ENCODE peak calls at places on chromosome 14, in ten cellular contexts. E is stomach, G is uterus, X is ovary, I is HCT116, A is IMR-90, V is adrenal gland, J is A549, Q is esophagus squamous epithelium, O is heart left ventricle. P is an unnamed sample. For H3K9me3, the result is how much of the 10 kb centered on the place peaks cover.

GRCh38 chr14:50335989-50336391 is 23.9 kb downstream of the DMAC2L start:
- DNase-seq in E (no peak), G (peak), X (peak), I (no peak), A (peak), V (no peak), J (no peak), Q (no peak), O (peak), P (no peak)

GRCh38 chr14:99247772-99248171 is 24.2 kb downstream of the BCL11B start:
- DNase-seq in E (no peak), G (no peak), X (no peak), I (no peak), A (no peak), V (no peak), J (no peak), Q (no peak), O (no peak), P (no peak)

GRCh38 chr14:33315721-33316120 is 377.0 kb downstream of the NPAS3 start:
- DNase-seq in E (no peak), G (no peak), X (no peak), I (no peak), A (no peak), V (peak), J (no peak), Q (no peak), O (no peak), P (no peak)

GRCh38 chr14:26808407-26808806 is 210.6 kb upstream of the NOVA1 start:
- DNase-seq in E (no peak), G (no peak), X (no peak), I (no peak), A (no peak), V (no peak), J (no peak), Q (no peak), O (no peak), P (no peak)

GRCh38 chr14:92040431-92041040 is 677 bp upstream of the TRIP11 start:
- DNase-seq in E (peak), G (no peak), X (no peak), I (peak), A (peak), V (no peak), J (peak), Q (no peak), O (no peak), P (peak)

GRCh38 chr14:93042968-93043940 is 72.5 kb downstream of the ITPK1 start:
- DNase-seq in E (peak), G (no peak), X (no peak), I (peak), A (peak), V (peak), J (peak), Q (no peak), O (peak), P (peak)

GRCh38 chr14:101040538-101041442 is 137.3 kb upstream of the RTL1 start:
- DNase-seq in E (no peak), G (no peak), X (no peak), I (no peak), A (no peak), V (no peak), J (no peak), Q (no peak), O (peak), P (peak)

GRCh38 chr14:78902010-78902623 is 731.9 kb downstream of the NRXN3 start:
- DNase-seq in E (peak), G (no peak), X (no peak), I (no peak), A (peak), V (peak), J (no peak), Q (no peak), O (no peak), P (peak)

GRCh38 chr14:103535081-103535890 is 6.3 kb downstream of the TRMT61A start:
- DNase-seq in E (no peak), G (peak), X (no peak), I (no peak), A (no peak), V (no peak), J (no peak), Q (no peak), O (peak), P (no peak)

GRCh38 chr14:101006008-101006407 is 102.5 kb upstream of the RTL1 start:
- DNase-seq in E (no peak), G (peak), X (peak), I (no peak), A (no peak), V (no peak), J (no peak), Q (no peak), O (peak), P (no peak)

GRCh38 chr14:45144658-45145057 is 8.9 kb downstream of the FANCM start:
- DNase-seq in E (no peak), G (no peak), X (no peak), I (no peak), A (no peak), V (no peak), J (no peak), Q (no peak), O (no peak), P (no peak)

GRCh38 chr14:23122086-23122485 is 3.0 kb upstream of the CEBPE start:
- DNase-seq in E (no peak), G (no peak), X (no peak), I (no peak), A (no peak), V (no peak), J (no peak), Q (no peak), O (no peak), P (no peak)

GRCh38 chr14:96083667-96084320 is 44.6 kb downstream of the C14orf132 start:
- DNase-seq in E (peak), G (no peak), X (no peak), I (no peak), A (no peak), V (no peak), J (no peak), Q (no peak), O (no peak), P (peak)

GRCh38 chr14:96792581-96792980 is 4.6 kb upstream of the VRK1 start:
- DNase-seq in E (no peak), G (no peak), X (no peak), I (no peak), A (no peak), V (no peak), J (no peak), Q (no peak), O (no peak), P (no peak)

GRCh38 chr14:54040851-54041250 is 84.2 kb upstream of the BMP4 start:
- DNase-seq in E (no peak), G (no peak), X (no peak), I (no peak), A (peak), V (no peak), J (no peak), Q (no peak), O (no peak), P (no peak)

GRCh38 chr14:32762886-32763285 is 175.8 kb upstream of the NPAS3 start:
- DNase-seq in E (no peak), G (no peak), X (no peak), I (no peak), A (peak), V (no peak), J (no peak), Q (no peak), O (no peak), P (no peak)

GRCh38 chr14:57480044-57480443 is 13.6 kb downstream of the CCDC198 start:
- DNase-seq in E (no peak), G (no peak), X (no peak), I (no peak), A (no peak), V (peak), J (no peak), Q (no peak), O (no peak), P (no peak)

GRCh38 chr14:92914087-92914656 is 8.8 kb upstream of the CHGA start:
- DNase-seq in E (no peak), G (no peak), X (no peak), I (no peak), A (peak), V (peak), J (no peak), Q (no peak), O (no peak), P (no peak)

GRCh38 chr14:77205566-77205965 is 24.0 kb downstream of the TMEM63C start:
- DNase-seq in E (no peak), G (no peak), X (no peak), I (no peak), A (no peak), V (no peak), J (no peak), Q (no peak), O (peak), P (no peak)

GRCh38 chr14:57692671-57693070 is 173.2 kb downstream of the SLC35F4 start:
- DNase-seq in E (no peak), G (no peak), X (no peak), I (peak), A (peak), V (no peak), J (peak), Q (no peak), O (no peak), P (no peak)

GRCh38 chr14:80188571-80188970 is 22.7 kb downstream of the DIO2 start:
- DNase-seq in E (no peak), G (no peak), X (no peak), I (no peak), A (no peak), V (no peak), J (no peak), Q (no peak), O (no peak), P (no peak)

GRCh38 chr14:85564841-85565527 is 35.0 kb downstream of the FLRT2 start:
- DNase-seq in E (no peak), G (no peak), X (no peak), I (no peak), A (peak), V (no peak), J (no peak), Q (no peak), O (no peak), P (no peak)

GRCh38 chr14:61080591-61081010 is 99.6 kb downstream of the SLC38A6 start:
- DNase-seq in E (no peak), G (no peak), X (no peak), I (no peak), A (peak), V (no peak), J (no peak), Q (no peak), O (no peak), P (no peak)

GRCh38 chr14:70602254-70602653 is 1.8 kb upstream of the MED6 start:
- DNase-seq in E (no peak), G (no peak), X (no peak), I (no peak), A (no peak), V (no peak), J (no peak), Q (no peak), O (no peak), P (no peak)

GRCh38 chr14:59358105-59358504 is 107.1 kb downstream of the GPR135 start:
- DNase-seq in E (no peak), G (no peak), X (no peak), I (peak), A (peak), V (peak), J (peak), Q (no peak), O (peak), P (no peak)

GRCh38 chr14:35197015-35197414 is 74.7 kb downstream of the PRORP start:
- DNase-seq in E (no peak), G (no peak), X (no peak), I (peak), A (peak), V (no peak), J (no peak), Q (no peak), O (no peak), P (no peak)

GRCh38 chr14:85444685-85445084 is 85.3 kb upstream of the FLRT2 start:
- DNase-seq in E (no peak), G (no peak), X (no peak), I (no peak), A (peak), V (no peak), J (no peak), Q (no peak), O (no peak), P (no peak)

GRCh38 chr14:71600309-71600708 is 331.9 kb upstream of the RGS6 start:
- DNase-seq in E (no peak), G (no peak), X (no peak), I (no peak), A (no peak), V (no peak), J (no peak), Q (no peak), O (no peak), P (no peak)

GRCh38 chr14:52868911-52869611 is 77.7 kb upstream of the GNPNAT1 start:
- DNase-seq in E (no peak), G (no peak), X (no peak), I (no peak), A (no peak), V (no peak), J (no peak), Q (no peak), O (no peak), P (no peak)

GRCh38 chr14:97602438-97603117 is 805.4 kb downstream of the VRK1 start:
- DNase-seq in E (no peak), G (no peak), X (no peak), I (no peak), A (no peak), V (no peak), J (no peak), Q (no peak), O (peak), P (no peak)

GRCh38 chr14:66379116-66379515 is 107.1 kb upstream of the CCDC196 start:
- DNase-seq in E (peak), G (no peak), X (no peak), I (no peak), A (no peak), V (peak), J (no peak), Q (no peak), O (peak), P (peak)

GRCh38 chr14:92686763-92687427 is 61.5 kb downstream of the LGMN start:
- DNase-seq in E (peak), G (peak), X (peak), I (peak), A (peak), V (peak), J (peak), Q (no peak), O (peak), P (peak)

GRCh38 chr14:103336191-103336590 is 2.2 kb downstream of the EIF5 start:
- DNase-seq in E (no peak), G (no peak), X (no peak), I (no peak), A (no peak), V (no peak), J (no peak), Q (no peak), O (no peak), P (no peak)

GRCh38 chr14:50612795-50613194 is 52.9 kb downstream of the ATL1 start:
- DNase-seq in E (no peak), G (no peak), X (no peak), I (no peak), A (no peak), V (no peak), J (no peak), Q (no peak), O (no peak), P (no peak)

GRCh38 chr14:36684946-36685345 is 23.3 kb downstream of the PAX9 start:
- DNase-seq in E (no peak), G (no peak), X (no peak), I (no peak), A (no peak), V (no peak), J (no peak), Q (no peak), O (no peak), P (no peak)

DNA sequence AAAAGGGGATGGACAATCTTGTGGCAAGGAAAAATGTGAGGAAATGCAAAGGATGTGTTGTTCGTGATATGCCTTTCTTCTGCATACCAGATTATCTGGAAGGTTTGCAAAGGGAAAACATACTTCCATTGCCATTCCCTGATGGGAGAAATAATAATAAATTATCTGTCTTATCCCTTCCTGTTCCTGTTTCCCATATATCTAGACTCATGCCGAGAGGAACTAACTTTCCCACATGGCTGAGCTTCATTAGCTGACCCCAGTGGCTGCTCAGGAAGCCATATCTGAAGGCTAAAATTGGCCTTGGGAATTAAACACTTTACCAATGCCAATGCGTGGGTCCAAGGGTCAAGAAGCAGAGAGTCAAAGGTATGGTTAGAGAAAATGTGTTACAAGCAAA is 439.8 kb downstream of the MDGA2 start:
- DNase-seq in E (no peak), G (no peak), X (no peak), I (no peak), A (no peak), V (no peak), J (no peak), Q (no peak), O (no peak), P (no peak)
- TF ChIP-seq POLR2A in E (no peak), G (no peak), X (no peak), I (no peak), A (no peak), V (no peak), J (no peak), Q (no peak), O (no peak), P (no peak)

DNA sequence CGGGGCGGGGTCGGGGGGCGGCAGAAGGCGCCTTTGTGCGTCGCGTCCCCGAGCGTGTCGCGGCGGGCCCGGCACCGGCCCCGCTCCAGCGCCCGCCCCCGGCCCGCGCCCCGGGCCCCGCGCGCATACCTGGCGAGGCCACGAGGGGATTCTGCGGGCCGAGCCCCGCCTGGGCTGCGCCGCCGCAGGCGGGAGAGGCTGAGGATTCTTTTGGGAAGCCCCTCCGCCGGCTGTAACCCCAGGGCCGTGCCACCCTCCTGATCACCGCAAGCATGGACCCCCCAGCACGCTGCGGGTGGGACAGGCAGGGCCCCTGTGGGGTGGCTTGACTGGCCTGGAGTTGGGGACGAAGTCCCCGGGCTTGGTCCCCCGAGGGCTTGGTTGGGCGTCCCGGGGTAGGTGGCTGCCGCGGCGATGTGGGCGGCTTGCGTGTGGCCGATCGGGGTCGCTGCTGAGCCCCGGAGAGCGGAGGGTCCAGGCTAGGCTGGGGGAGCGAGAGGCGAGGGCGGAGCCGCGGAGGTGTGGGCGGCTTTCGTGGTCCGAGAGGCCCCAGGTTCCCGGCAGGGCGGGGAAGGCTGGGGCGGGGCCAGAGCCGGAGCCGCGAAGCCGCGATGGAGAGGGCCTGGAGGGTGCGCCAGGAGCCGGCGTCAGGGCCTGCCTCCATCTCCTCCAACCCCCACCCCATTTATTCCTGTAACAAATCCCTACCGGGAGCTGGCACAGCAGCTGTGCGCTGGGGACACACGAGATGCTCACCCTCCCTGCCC is 28.4 kb upstream of the GPR132 start:
- DNase-seq in E (peak), G (peak), X (peak), I (peak), A (peak), V (peak), J (peak), Q (no peak), O (peak), P (peak)
- TF ChIP-seq CTCF in E (no peak), G (peak), X (peak), I (no peak), A (peak), V (peak), J (peak), Q (no peak), O (peak), P (peak)

DNA sequence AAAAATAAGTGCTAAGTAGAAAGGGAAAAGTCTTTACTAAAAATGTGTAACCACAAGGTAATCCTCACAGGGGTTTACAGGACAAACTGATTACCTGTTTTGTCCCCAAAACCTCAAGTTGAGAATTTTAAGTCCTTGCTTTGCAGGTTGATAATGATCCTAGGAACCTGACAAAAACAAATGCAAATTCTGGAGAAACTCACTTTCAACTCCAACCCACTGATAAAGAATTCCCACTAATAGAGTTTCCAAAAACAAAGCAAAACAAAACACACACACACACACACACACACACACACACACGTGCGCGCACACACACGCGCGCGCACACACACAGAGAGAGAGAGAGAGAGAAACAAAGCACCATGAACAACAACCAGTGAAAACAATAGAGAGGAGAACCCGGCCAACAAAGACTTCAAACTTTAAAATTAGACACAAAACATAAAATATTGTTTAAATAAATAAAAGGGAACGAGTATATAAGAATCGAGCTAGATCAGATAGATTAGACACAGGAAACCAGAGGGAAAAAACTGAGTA is 187.0 kb upstream of the FOXN3 start:
- DNase-seq in E (no peak), G (no peak), X (no peak), I (no peak), A (no peak), V (no peak), J (no peak), Q (no peak), O (no peak), P (no peak)
- H3K9me3 ChIP-seq in E (under half), G (under half), X (under half), I (under half), A (under half), V (under half), J (under half), Q (under half), O (under half), P (under half)

GRCh38 chr14:73995977-73996378 is 23.1 kb downstream of the ENTPD5 start:
- DNase-seq in E (peak), G (no peak), X (no peak), I (no peak), A (no peak), V (no peak), J (no peak), Q (no peak), O (no peak), P (no peak)
- TF ChIP-seq POLR2A in E (no peak), G (no peak), X (no peak), I (no peak), A (no peak), V (no peak), J (no peak), Q (no peak), O (no peak), P (no peak)